ENCODE peak calls at places on chromosomes 13 and 19, in four cellular contexts. One of them, this sample, is unnamed. For H3K4me1, the result is how much of the 10 kb centered on the place peaks cover.

GRCh38 chr13:107870400-107870799 is 344.9 kb downstream of the LIG4 start:
- DNase-seq in GM23338: no peak
- DNase-seq in CD8-positive, alpha-beta memory T cell: no peak
- DNase-seq in tibial nerve: no peak
- DNase-seq in this sample: no peak

GRCh38 chr13:32499538-32500210 is 38.9 kb downstream of the N4BP2L2 start:
- DNase-seq in GM23338: no peak
- DNase-seq in CD8-positive, alpha-beta memory T cell: no peak
- DNase-seq in tibial nerve: no peak
- DNase-seq in this sample: no peak

GRCh38 chr13:84455143-84455905 is 573.0 kb upstream of the SLITRK1 start:
- DNase-seq in GM23338: peak
- DNase-seq in CD8-positive, alpha-beta memory T cell: no peak
- DNase-seq in tibial nerve: no peak
- DNase-seq in this sample: no peak

GRCh38 chr13:113656831-113657671 is 947 bp downstream of the ATP4B start:
- DNase-seq in GM23338: no peak
- DNase-seq in CD8-positive, alpha-beta memory T cell: peak
- DNase-seq in tibial nerve: no peak
- DNase-seq in this sample: peak

GRCh38 chr13:109699628-109700071 is 86.7 kb downstream of the IRS2 start:
- DNase-seq in GM23338: peak
- DNase-seq in CD8-positive, alpha-beta memory T cell: no peak
- DNase-seq in tibial nerve: no peak
- DNase-seq in this sample: no peak

GRCh38 chr19:1768248-1768647 is 14.9 kb downstream of the ONECUT3 start:
- DNase-seq in GM23338: peak
- DNase-seq in CD8-positive, alpha-beta memory T cell: no peak
- DNase-seq in tibial nerve: no peak
- DNase-seq in this sample: no peak

GRCh38 chr13:111469916-111470506 is 149.6 kb downstream of the TEX29 start:
- DNase-seq in GM23338: no peak
- DNase-seq in CD8-positive, alpha-beta memory T cell: no peak
- DNase-seq in tibial nerve: no peak
- DNase-seq in this sample: no peak

GRCh38 chr13:85148009-85148408 is 651.2 kb downstream of the SLITRK6 start:
- DNase-seq in GM23338: peak
- DNase-seq in CD8-positive, alpha-beta memory T cell: no peak
- DNase-seq in tibial nerve: no peak
- DNase-seq in this sample: no peak

GRCh38 chr13:66459143-66459542 is 771.0 kb downstream of the PCDH9 start:
- DNase-seq in GM23338: no peak
- DNase-seq in CD8-positive, alpha-beta memory T cell: no peak
- DNase-seq in tibial nerve: no peak
- DNase-seq in this sample: no peak

GRCh38 chr13:27659466-27659865 is 37.8 kb downstream of the POLR1D start:
- DNase-seq in GM23338: no peak
- DNase-seq in CD8-positive, alpha-beta memory T cell: no peak
- DNase-seq in tibial nerve: no peak
- DNase-seq in this sample: no peak

GRCh38 chr13:72458701-72459100 is 268.7 kb downstream of the MZT1 start:
- DNase-seq in GM23338: peak
- DNase-seq in CD8-positive, alpha-beta memory T cell: no peak
- DNase-seq in tibial nerve: no peak
- DNase-seq in this sample: no peak

GRCh38 chr13:60267498-60268202 is 103.9 kb upstream of the DIAPH3 start:
- DNase-seq in GM23338: peak
- DNase-seq in CD8-positive, alpha-beta memory T cell: peak
- DNase-seq in tibial nerve: no peak
- DNase-seq in this sample: no peak

GRCh38 chr19:14542721-14543328 is 13.4 kb downstream of the TECR start:
- DNase-seq in GM23338: no peak
- DNase-seq in CD8-positive, alpha-beta memory T cell: no peak
- DNase-seq in tibial nerve: no peak
- DNase-seq in this sample: no peak

GRCh38 chr13:42832341-42833153 is 51.2 kb downstream of the FAM216B start:
- DNase-seq in GM23338: no peak
- DNase-seq in CD8-positive, alpha-beta memory T cell: no peak
- DNase-seq in tibial nerve: no peak
- DNase-seq in this sample: no peak

GRCh38 chr19:29259153-29259552 is 46.2 kb upstream of the UQCRFS1 start:
- DNase-seq in GM23338: peak
- DNase-seq in CD8-positive, alpha-beta memory T cell: no peak
- DNase-seq in tibial nerve: no peak
- DNase-seq in this sample: no peak

GRCh38 chr13:27012482-27013197 is 159.0 kb downstream of the USP12 start:
- DNase-seq in GM23338: no peak
- DNase-seq in CD8-positive, alpha-beta memory T cell: no peak
- DNase-seq in tibial nerve: no peak
- DNase-seq in this sample: no peak

GRCh38 chr19:34972163-34972705 is 8.2 kb upstream of the ZNF792 start:
- DNase-seq in GM23338: no peak
- DNase-seq in CD8-positive, alpha-beta memory T cell: no peak
- DNase-seq in tibial nerve: no peak
- DNase-seq in this sample: no peak

GRCh38 chr19:39765091-39766076 is 13.3 kb upstream of the LEUTX start:
- DNase-seq in GM23338: peak
- DNase-seq in CD8-positive, alpha-beta memory T cell: peak
- DNase-seq in tibial nerve: peak
- DNase-seq in this sample: no peak

GRCh38 chr13:26458196-26458734 is 99.2 kb upstream of the WASF3 start:
- DNase-seq in GM23338: no peak
- DNase-seq in CD8-positive, alpha-beta memory T cell: no peak
- DNase-seq in tibial nerve: no peak
- DNase-seq in this sample: no peak

GRCh38 chr19:980133-980998 is 3.8 kb upstream of the WDR18 start:
- DNase-seq in GM23338: peak
- DNase-seq in CD8-positive, alpha-beta memory T cell: peak
- DNase-seq in tibial nerve: no peak
- DNase-seq in this sample: no peak

GRCh38 chr19:2446390-2446789 is 10.4 kb downstream of the LMNB2 start:
- DNase-seq in GM23338: no peak
- DNase-seq in CD8-positive, alpha-beta memory T cell: no peak
- DNase-seq in tibial nerve: no peak
- DNase-seq in this sample: no peak

GRCh38 chr13:29858667-29859066 is 8.2 kb upstream of the UBL3 start:
- DNase-seq in GM23338: no peak
- DNase-seq in CD8-positive, alpha-beta memory T cell: no peak
- DNase-seq in tibial nerve: no peak
- DNase-seq in this sample: no peak

GRCh38 chr19:38674388-38675133 is 27.1 kb downstream of the ACTN4 start:
- DNase-seq in GM23338: no peak
- DNase-seq in CD8-positive, alpha-beta memory T cell: no peak
- DNase-seq in tibial nerve: no peak
- DNase-seq in this sample: no peak

GRCh38 chr19:19445911-19446361 is 40.5 kb downstream of the GATAD2A start:
- DNase-seq in GM23338: no peak
- DNase-seq in CD8-positive, alpha-beta memory T cell: no peak
- DNase-seq in tibial nerve: no peak
- DNase-seq in this sample: no peak

DNA sequence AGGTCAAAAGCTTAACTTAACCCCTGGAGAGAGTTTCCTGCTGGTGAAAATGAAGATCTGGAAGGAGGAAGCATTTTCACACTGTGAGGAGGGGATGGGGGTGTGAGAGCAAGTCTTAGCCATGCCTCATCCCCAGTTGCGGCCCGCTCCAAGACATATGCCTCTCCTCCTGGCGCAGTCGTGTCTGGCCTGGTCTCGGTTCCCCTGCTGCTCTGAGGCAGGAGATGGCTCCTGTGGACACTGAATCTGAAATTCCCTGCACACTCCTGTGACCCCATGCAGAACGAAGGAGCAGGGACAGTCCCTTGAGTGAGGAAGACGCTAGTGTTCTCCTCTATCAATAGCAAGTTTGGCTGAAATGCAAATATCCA is 350 bp upstream of the ZNF69 start:
- DNase-seq in GM23338: peak
- DNase-seq in CD8-positive, alpha-beta memory T cell: no peak
- DNase-seq in tibial nerve: no peak
- DNase-seq in this sample: no peak
- H3K4me3 ChIP-seq in GM23338: peak
- H3K4me3 ChIP-seq in CD8-positive, alpha-beta memory T cell: peak
- H3K4me3 ChIP-seq in tibial nerve: peak
- H3K4me3 ChIP-seq in this sample: peak

DNA sequence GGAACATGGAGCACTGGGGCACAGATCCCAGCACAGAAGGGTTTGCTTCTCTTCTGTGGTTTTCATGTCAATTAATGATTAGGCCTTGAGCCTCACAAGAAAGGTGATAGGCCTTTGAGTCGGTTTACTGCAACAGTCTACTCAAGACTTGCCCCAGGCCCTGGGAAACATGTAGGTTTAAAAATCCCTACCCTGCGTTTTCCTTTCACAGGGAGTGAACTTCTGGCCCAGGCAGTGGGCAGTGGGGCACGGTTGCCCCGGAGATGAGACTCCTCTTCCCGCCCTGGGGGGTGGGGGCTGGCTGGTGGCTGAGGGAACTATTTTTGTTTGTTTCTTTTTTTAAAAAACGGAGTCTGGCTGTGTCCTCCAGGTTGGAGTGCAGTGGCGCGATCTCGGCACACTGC is 597 bp upstream of the SPATA13 start:
- DNase-seq in GM23338: peak
- DNase-seq in CD8-positive, alpha-beta memory T cell: no peak
- DNase-seq in tibial nerve: no peak
- DNase-seq in this sample: no peak
- H3K27ac ChIP-seq in GM23338: peak
- H3K27ac ChIP-seq in CD8-positive, alpha-beta memory T cell: no peak
- H3K27ac ChIP-seq in tibial nerve: peak
- H3K27ac ChIP-seq in this sample: no peak

DNA sequence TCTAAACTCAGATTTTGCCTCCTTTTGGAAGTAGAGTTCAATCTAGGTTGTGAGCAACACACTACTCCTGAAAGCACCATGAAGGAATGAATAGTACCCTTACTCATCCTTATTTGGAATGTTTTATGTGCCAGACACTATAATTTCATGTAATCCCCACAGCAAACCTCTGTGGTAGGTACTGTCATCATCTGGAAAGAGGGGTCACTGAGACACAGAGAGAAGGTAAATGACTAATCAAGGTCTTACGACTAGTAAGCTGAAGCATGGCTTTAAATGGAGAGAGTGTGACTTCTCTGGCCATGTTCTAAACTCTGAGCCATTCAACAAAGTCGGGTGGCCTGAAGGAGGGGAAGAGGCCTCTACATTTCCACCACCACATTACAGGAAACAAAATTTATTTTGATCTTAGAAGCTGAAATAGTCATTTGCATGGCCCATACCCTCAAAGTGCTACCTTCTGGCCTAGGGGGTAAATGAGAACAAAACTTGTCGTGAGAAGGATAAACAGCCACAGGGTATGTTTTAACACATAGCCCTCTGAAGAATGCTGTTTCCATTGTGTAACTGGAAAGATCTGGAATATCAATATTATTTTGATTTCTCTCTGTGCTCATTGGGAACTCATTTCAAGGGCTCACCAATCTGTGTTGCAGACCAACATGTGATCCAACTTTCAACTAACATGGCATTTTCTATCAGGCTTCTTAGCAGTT is 180.8 kb upstream of the RFC3 start:
- DNase-seq in GM23338: no peak
- DNase-seq in CD8-positive, alpha-beta memory T cell: no peak
- DNase-seq in tibial nerve: no peak
- DNase-seq in this sample: no peak
- H3K4me1 ChIP-seq in GM23338: under half
- H3K4me1 ChIP-seq in CD8-positive, alpha-beta memory T cell: under half
- H3K4me1 ChIP-seq in tibial nerve: under half
- H3K4me1 ChIP-seq in this sample: under half

DNA sequence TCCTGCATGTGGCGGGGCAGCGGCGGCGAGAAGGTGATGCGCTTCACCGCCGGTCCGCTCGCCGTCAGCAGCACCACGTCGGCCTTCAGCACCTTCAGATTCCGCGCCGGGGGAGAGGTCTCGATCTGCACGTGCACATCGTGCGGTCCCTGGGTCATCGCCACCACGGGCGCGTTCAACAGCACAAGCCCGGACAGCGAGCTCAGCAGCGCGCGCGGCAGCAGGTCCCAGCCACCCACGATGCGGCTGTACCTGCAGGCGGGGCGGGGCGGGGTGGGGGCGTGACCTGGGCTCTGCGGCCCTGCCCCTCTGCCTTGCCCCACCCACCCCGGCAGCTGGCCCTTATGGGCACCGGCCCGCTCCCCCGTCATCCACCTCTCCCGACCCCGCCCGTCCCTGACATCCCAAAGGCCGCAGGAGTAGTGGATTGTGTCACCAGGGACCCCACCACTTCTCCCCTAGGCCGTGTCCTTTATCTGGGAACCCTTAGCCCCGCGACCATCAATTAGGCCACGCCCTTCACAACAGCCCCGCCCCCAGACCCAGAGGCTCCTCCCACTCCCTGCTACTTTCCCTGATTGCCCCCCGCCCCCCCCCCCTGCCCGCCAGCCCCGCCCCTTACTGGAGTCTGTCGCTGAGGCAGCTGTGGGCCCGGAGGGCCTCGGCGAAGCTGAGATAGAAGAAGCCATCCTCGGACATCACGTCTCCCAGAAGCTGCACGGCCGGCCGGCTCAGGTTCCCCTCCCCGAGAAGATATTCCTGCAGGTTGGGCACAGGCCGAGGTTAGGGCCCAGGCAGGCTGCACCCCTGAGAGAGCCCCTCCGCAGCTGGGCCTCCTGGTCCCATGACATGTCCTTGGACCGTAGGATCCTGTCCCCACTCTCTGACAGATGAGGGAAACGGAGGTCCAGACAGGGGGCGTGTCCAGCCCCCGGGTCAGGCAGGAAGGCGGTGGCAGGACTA is 6.1 kb downstream of the IL4I1 start:
- DNase-seq in GM23338: peak
- DNase-seq in CD8-positive, alpha-beta memory T cell: peak
- DNase-seq in tibial nerve: no peak
- DNase-seq in this sample: no peak
- H3K4me3 ChIP-seq in GM23338: peak
- H3K4me3 ChIP-seq in CD8-positive, alpha-beta memory T cell: peak
- H3K4me3 ChIP-seq in tibial nerve: peak
- H3K4me3 ChIP-seq in this sample: no peak

This sample was measured in aorta.